ENCODE peak calls at places on chromosomes 13 and 19, in four cellular contexts. N, P, I and V are unnamed samples.

GRCh38 chr19:41294393-41294792 is 15.6 kb upstream of the CCDC97 start:
- DNase-seq in P (no peak), N (no peak), I (no peak), V (no peak)

GRCh38 chr19:12759686-12760085 is 8.1 kb downstream of the BEST2 start:
- DNase-seq in I (no peak), P (no peak), N (no peak), V (no peak)

GRCh38 chr13:49371943-49372636 is 71.8 kb downstream of the CAB39L start:
- DNase-seq in P (peak), N (no peak), I (no peak), V (no peak)

GRCh38 chr19:18173054-18173571 is 500 bp upstream of the IFI30 start:
- DNase-seq in P (no peak), I (no peak), N (no peak), V (no peak)

GRCh38 chr13:47433461-47434005 is 536.7 kb upstream of the HTR2A start:
- DNase-seq in P (peak), I (no peak), N (no peak), V (no peak)

GRCh38 chr13:111385182-111385857 is 64.9 kb downstream of the TEX29 start:
- DNase-seq in N (no peak), P (no peak), I (no peak), V (peak)

GRCh38 chr13:28097503-28097902 is 2.9 kb downstream of the FLT3 start:
- DNase-seq in P (no peak), I (no peak), N (no peak), V (no peak)

GRCh38 chr19:13669780-13670355 is 94.5 kb upstream of the MRI1 start:
- DNase-seq in I (no peak), P (no peak), N (no peak), V (no peak)

GRCh38 chr19:1868971-1869370 is 5.6 kb upstream of the KLF16 start:
- DNase-seq in P (no peak), N (no peak), I (no peak), V (no peak)

GRCh38 chr19:7888145-7888825 is at the start of gene LRRC8E:
- DNase-seq in I (peak), N (no peak), P (peak), V (peak)

GRCh38 chr19:56117889-56118288 is 3.2 kb downstream of the ZNF787 start:
- DNase-seq in P (no peak), N (no peak), I (no peak), V (no peak)

GRCh38 chr19:44608391-44608821 is 5.0 kb upstream of the IGSF23 start:
- DNase-seq in P (peak), N (no peak), I (no peak), V (no peak)

GRCh38 chr19:11538232-11539036 is at the start of gene CNN1:
- DNase-seq in I (no peak), P (peak), N (no peak), V (peak)

GRCh38 chr19:30556230-30556711 is 184.1 kb downstream of the ZNF536 start:
- DNase-seq in N (no peak), P (no peak), I (no peak), V (peak)

GRCh38 chr19:50380767-50381166 is 3.4 kb upstream of the POLD1 start:
- DNase-seq in N (no peak), I (no peak), P (no peak), V (no peak)

GRCh38 chr19:48558018-48558684 is 6.2 kb downstream of the SULT2B1 start:
- DNase-seq in I (no peak), N (no peak), P (peak), V (peak)

GRCh38 chr19:45156231-45156630 is 4.6 kb downstream of the NKPD1 start:
- DNase-seq in P (no peak), I (no peak), N (no peak), V (peak)

GRCh38 chr13:20608438-20609020 is 41.6 kb downstream of the IFT88 start:
- DNase-seq in N (no peak), I (no peak), P (peak), V (no peak)